ENCODE peak calls at places on chromosomes 6 and 20, in four cellular contexts. One of them, this sample, is unnamed.

GRCh38 chr6:103344554-103345163 is 1515.1 kb downstream of the HACE1 start:
- DNase-seq in K562: no peak
- DNase-seq in GM12891: no peak
- DNase-seq in H1: no peak
- DNase-seq in this sample: no peak

GRCh38 chr6:163603395-163603794 is 188.9 kb downstream of the QKI start:
- DNase-seq in GM12891: no peak
- DNase-seq in K562: no peak
- DNase-seq in H1: no peak
- DNase-seq in this sample: no peak

GRCh38 chr6:88238065-88238464 is 71.9 kb upstream of the CNR1 start:
- DNase-seq in H1: peak
- DNase-seq in K562: no peak
- DNase-seq in GM12891: peak
- DNase-seq in this sample: peak

GRCh38 chr6:84284428-84285033 is 57.1 kb upstream of the CEP162 start:
- DNase-seq in H1: no peak
- DNase-seq in K562: peak
- DNase-seq in GM12891: no peak
- DNase-seq in this sample: no peak

GRCh38 chr6:45378324-45378926 is 691 bp upstream of the SUPT3H start:
- DNase-seq in GM12891: no peak
- DNase-seq in K562: no peak
- DNase-seq in H1: no peak
- DNase-seq in this sample: no peak

GRCh38 chr6:81553246-81553645 is 199.2 kb downstream of the TENT5A start:
- DNase-seq in GM12891: no peak
- DNase-seq in H1: no peak
- DNase-seq in K562: no peak
- DNase-seq in this sample: no peak

GRCh38 chr6:44778513-44778912 is 391.0 kb downstream of the CDC5L start:
- DNase-seq in K562: no peak
- DNase-seq in H1: no peak
- DNase-seq in GM12891: no peak
- DNase-seq in this sample: no peak

GRCh38 chr20:52747736-52748135 is 224.4 kb upstream of the TSHZ2 start:
- DNase-seq in GM12891: no peak
- DNase-seq in K562: no peak
- DNase-seq in H1: no peak
- DNase-seq in this sample: no peak

GRCh38 chr20:40584128-40584819 is 104.8 kb downstream of the MAFB start:
- DNase-seq in K562: no peak
- DNase-seq in H1: no peak
- DNase-seq in GM12891: no peak
- DNase-seq in this sample: no peak

GRCh38 chr6:3918474-3918873 is 69.3 kb downstream of the FAM50B start:
- DNase-seq in K562: no peak
- DNase-seq in H1: no peak
- DNase-seq in GM12891: no peak
- DNase-seq in this sample: no peak

GRCh38 chr6:113856011-113856551 is 1.1 kb upstream of the MARCKS start:
- DNase-seq in GM12891: no peak
- DNase-seq in H1: no peak
- DNase-seq in K562: no peak
- DNase-seq in this sample: no peak

GRCh38 chr6:113857565-113858066 is 471 bp downstream of the MARCKS start:
- DNase-seq in GM12891: no peak
- DNase-seq in H1: peak
- DNase-seq in K562: peak
- DNase-seq in this sample: no peak

GRCh38 chr6:113858067-113858604 is 991 bp downstream of the MARCKS start:
- DNase-seq in GM12891: no peak
- DNase-seq in K562: peak
- DNase-seq in H1: peak
- DNase-seq in this sample: no peak

GRCh38 chr6:113855500-113856010 is 1.6 kb upstream of the MARCKS start:
- DNase-seq in GM12891: no peak
- DNase-seq in H1: peak
- DNase-seq in K562: no peak
- DNase-seq in this sample: no peak

GRCh38 chr6:113856571-113857564 is at the start of gene MARCKS:
- DNase-seq in K562: peak
- DNase-seq in GM12891: no peak
- DNase-seq in H1: peak
- DNase-seq in this sample: peak
- TF ChIP-seq POLR2A in K562: no peak
- TF ChIP-seq POLR2A in GM12891: peak
- TF ChIP-seq POLR2A in H1: peak
- TF ChIP-seq POLR2A in this sample: peak

GRCh38 chr6:57267586-57268293 is 45.6 kb upstream of the RAB23 start:
- DNase-seq in K562: peak
- DNase-seq in GM12891: no peak
- DNase-seq in H1: peak
- DNase-seq in this sample: no peak
- TF ChIP-seq TAF1 in K562: no peak
- TF ChIP-seq TAF1 in GM12891: no peak
- TF ChIP-seq TAF1 in H1: no peak
- TF ChIP-seq TAF1 in this sample: no peak

GRCh38 chr6:159716247-159717086 is 10.8 kb upstream of the WTAP start:
- DNase-seq in K562: no peak
- DNase-seq in H1: no peak
- DNase-seq in GM12891: no peak
- DNase-seq in this sample: no peak
- TF ChIP-seq POLR2AphosphoS5 in K562: no peak
- TF ChIP-seq POLR2AphosphoS5 in H1: no peak
- TF ChIP-seq POLR2AphosphoS5 in GM12891: no peak
- TF ChIP-seq POLR2AphosphoS5 in this sample: no peak

DNA sequence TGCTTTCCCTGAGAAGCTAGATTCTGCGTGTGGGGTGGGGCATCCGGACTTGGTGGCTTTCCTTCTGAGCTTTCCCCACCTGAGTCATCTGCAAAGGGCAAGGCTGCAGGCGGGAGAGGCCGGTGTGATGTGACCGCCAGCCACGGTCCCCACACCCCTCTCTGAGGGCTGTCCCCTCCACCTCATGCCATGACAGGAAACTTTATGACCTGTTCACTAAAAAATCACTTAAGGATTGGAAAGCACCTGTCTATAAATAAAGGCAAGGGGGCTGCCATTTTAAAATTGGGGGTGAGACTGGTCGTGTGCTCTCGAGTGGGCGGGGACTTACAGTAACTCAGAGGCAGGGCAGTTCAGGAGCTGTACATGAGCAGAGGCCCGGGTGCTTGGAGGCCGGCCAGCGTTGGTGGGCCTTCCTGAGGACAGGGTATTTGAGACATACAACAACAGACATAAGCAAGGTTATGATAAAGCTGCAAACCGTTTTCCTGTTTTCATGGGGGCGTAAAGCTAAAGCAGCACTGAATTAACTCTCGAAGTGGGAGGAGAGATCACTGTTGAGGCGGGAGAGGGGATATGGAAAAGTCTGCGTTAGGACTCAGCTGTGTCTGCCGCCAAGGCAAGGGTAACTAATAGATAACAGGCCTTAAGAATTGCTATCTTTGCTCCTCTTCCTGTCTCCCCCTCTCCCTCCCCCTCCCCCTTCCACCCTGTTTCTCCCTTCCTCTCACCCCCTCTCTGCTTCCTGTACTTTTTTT is 16.1 kb upstream of the SERPINB1 start:
- DNase-seq in GM12891: no peak
- DNase-seq in H1: no peak
- DNase-seq in K562: peak
- DNase-seq in this sample: no peak
- TF ChIP-seq POLR2A in GM12891: peak
- TF ChIP-seq POLR2A in H1: no peak
- TF ChIP-seq POLR2A in K562: peak
- TF ChIP-seq POLR2A in this sample: peak

DNA sequence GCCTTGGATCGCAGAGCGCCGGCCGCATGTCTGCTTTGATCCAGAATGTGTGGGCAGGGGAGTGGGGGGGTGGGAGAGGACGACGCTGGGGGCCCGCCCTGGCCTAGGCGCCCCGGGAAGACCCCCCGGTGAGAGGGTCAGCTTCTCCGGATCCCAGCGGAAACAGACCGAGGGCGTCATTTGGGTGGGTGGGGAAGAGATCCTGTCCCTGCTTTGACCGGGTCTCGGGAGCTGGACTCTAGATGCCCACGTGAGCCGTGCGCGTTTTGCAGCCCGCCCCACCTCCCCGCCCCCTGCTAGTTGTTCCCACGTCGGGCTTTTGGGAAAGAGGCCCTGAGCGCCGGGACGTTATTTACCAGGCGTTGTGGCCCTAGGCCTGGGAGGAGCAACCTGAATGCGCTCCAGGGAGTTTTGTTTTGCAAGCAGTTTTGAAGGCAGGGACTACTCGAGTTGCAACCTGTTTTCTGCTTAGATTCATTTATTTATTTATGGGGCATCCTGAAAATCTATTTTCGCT is 1.5 kb downstream of the DSP start:
- DNase-seq in K562: no peak
- DNase-seq in H1: peak
- DNase-seq in GM12891: no peak
- DNase-seq in this sample: peak
- TF ChIP-seq TAF1 in K562: no peak
- TF ChIP-seq TAF1 in H1: no peak
- TF ChIP-seq TAF1 in GM12891: no peak
- TF ChIP-seq TAF1 in this sample: no peak

GRCh38 chr20:57757767-57758166 is 48.0 kb upstream of the PMEPA1 start:
- DNase-seq in K562: no peak
- DNase-seq in H1: no peak
- DNase-seq in GM12891: no peak
- DNase-seq in this sample: no peak
- TF ChIP-seq POLR2AphosphoS5 in K562: no peak
- TF ChIP-seq POLR2AphosphoS5 in H1: no peak
- TF ChIP-seq POLR2AphosphoS5 in GM12891: no peak
- TF ChIP-seq POLR2AphosphoS5 in this sample: no peak

DNA sequence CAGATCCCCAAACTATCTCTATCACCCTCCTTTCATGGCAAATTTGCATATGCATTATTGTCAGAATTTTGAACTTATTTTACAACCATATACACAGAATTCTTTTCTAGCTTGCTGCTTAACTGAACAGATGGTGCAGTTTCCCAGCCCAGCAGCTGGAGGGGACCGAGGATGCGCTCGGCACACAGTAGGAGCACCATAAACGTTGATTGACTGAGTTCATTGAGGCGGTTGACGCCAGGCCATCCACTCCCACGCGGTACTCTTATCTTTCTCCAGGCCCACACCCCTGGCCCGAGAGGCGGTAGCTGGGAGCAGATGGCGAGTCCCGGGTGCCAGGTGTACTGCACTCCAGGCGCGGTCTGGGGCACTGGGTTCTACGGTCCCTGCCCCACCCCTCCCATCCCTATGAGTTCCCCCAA is 6.8 kb upstream of the SOX4 start:
- DNase-seq in K562: no peak
- DNase-seq in GM12891: no peak
- DNase-seq in H1: peak
- DNase-seq in this sample: no peak
- TF ChIP-seq POLR2A in K562: no peak
- TF ChIP-seq POLR2A in GM12891: no peak
- TF ChIP-seq POLR2A in H1: no peak
- TF ChIP-seq POLR2A in this sample: no peak

DNA sequence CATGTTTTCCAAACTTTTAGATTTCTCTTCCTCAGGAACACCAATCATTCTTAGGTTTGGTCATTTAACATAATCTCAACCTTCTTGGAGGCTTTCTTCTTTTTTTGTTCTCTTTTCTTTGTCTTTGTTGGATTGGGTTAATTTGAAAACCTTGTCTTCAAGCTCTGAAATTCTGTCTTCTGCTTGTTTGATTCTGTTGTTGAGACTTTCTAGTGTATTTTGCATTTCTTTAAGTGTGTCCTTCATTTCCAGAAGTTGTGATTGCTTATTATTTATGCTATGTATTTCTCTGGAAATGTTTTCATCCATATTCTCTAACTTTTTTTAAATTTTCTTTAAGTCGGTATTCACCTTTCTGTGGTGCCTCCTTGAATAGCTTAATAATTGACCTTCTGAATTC is 42.2 kb downstream of the STMND1 start:
- DNase-seq in H1: no peak
- DNase-seq in K562: no peak
- DNase-seq in GM12891: no peak
- DNase-seq in this sample: no peak
- TF ChIP-seq TAF1 in H1: no peak
- TF ChIP-seq TAF1 in K562: no peak
- TF ChIP-seq TAF1 in GM12891: no peak
- TF ChIP-seq TAF1 in this sample: no peak